ENCODE peak calls at places on chromosomes 7 and 10, in seven cellular contexts. I is mucosa of descending colon, P is BE2C, D is fibroblast of lung, V is psoas muscle, Y is esophagus muscularis mucosa, Z is AG04449. R is an unnamed sample.

GRCh38 chr7:6643915-6644625 is 7.0 kb downstream of the ZNF316 start:
- DNase-seq in D (no peak), P (no peak), V (no peak), Z (no peak), Y (no peak), I (no peak), R (no peak)

GRCh38 chr10:44398747-44399477 is 14.0 kb upstream of the CXCL12 start:
- DNase-seq in P (no peak), Z (no peak), D (no peak), V (no peak), I (no peak), Y (no peak), R (no peak)

GRCh38 chr10:103192089-103192450 is 1.0 kb downstream of the NT5C2 start:
- DNase-seq in D (no peak), Y (no peak), Z (no peak), V (no peak), I (no peak), P (no peak), R (peak; percentile 25)

GRCh38 chr7:100891555-100891954 is 2.0 kb upstream of the UFSP1 start:
- DNase-seq in D (peak; percentile 49), V (no peak), P (no peak), I (no peak), Y (no peak), Z (no peak), R (peak; percentile 44)

GRCh38 chr7:26993816-26994810 is 101.7 kb downstream of the HOXA1 start:
- DNase-seq in V (no peak), P (no peak), Z (no peak), D (peak; percentile 7), I (no peak), Y (no peak), R (peak; percentile 76)

GRCh38 chr10:104711167-104711765 is 70.2 kb downstream of the SORCS3 start:
- DNase-seq in P (no peak), Y (no peak), V (no peak), Z (no peak), D (peak; percentile 16), I (no peak), R (no peak)

GRCh38 chr10:61836888-61837747 is 64.4 kb upstream of the ARID5B start:
- DNase-seq in I (no peak), D (peak; percentile 95), Z (no peak), P (no peak), Y (no peak), V (no peak), R (peak; percentile 63)

GRCh38 chr10:62545667-62546066 is 171.5 kb downstream of the ZNF365 start:
- DNase-seq in V (no peak), Y (peak; percentile 90), Z (no peak), I (no peak), D (peak; percentile 80), P (no peak), R (peak; percentile 95)

GRCh38 chr10:110172155-110172554 is 35.2 kb upstream of the MXI1 start:
- DNase-seq in V (no peak), Y (no peak), P (no peak), Z (no peak), D (no peak), I (no peak), R (peak; percentile 8)

GRCh38 chr7:19015066-19015465 is 102.4 kb downstream of the TWIST1 start:
- DNase-seq in Z (no peak), D (peak; percentile 68), P (no peak), I (no peak), Y (no peak), V (no peak), R (no peak)

GRCh38 chr7:117673839-117674238 is 194.0 kb downstream of the CFTR start:
- DNase-seq in I (no peak), Y (no peak), V (no peak), P (no peak), D (peak; percentile 47), Z (no peak), R (peak; percentile 50)

GRCh38 chr10:22649390-22649841 is 65.0 kb downstream of the PIP4K2A start:
- DNase-seq in D (no peak), V (no peak), Y (no peak), P (no peak), Z (no peak), I (no peak), R (no peak)

GRCh38 chr7:135188298-135188984 is 17.9 kb upstream of the CYREN start:
- DNase-seq in P (no peak), D (no peak), Y (no peak), I (no peak), Z (no peak), V (no peak), R (peak; percentile 64)

GRCh38 chr7:91720255-91720937 is 160.1 kb downstream of the MTERF1 start:
- DNase-seq in D (peak; percentile 56), I (no peak), Y (no peak), P (no peak), V (no peak), Z (no peak), R (peak; percentile 80)

GRCh38 chr10:121583258-121583657 is 15.0 kb downstream of the FGFR2 start:
- DNase-seq in Z (no peak), P (no peak), Y (no peak), I (no peak), V (no peak), D (no peak), R (no peak)

GRCh38 chr7:36264123-36264916 is 111.3 kb downstream of the EEPD1 start:
- DNase-seq in D (no peak), Z (no peak), Y (no peak), P (no peak), I (no peak), V (no peak), R (peak; percentile 11)

GRCh38 chr7:12316925-12317324 is 86.7 kb downstream of the VWDE start:
- DNase-seq in P (no peak), Z (no peak), Y (no peak), D (peak; percentile 34), I (no peak), V (no peak), R (no peak)

GRCh38 chr7:112594397-112594796 is 113.6 kb downstream of the LSMEM1 start:
- DNase-seq in D (peak; percentile 64), Y (no peak), P (no peak), I (no peak), Z (peak; percentile 19), V (no peak), R (peak; percentile 78)

GRCh38 chr10:121594076-121594475 is 4.2 kb downstream of the FGFR2 start:
- DNase-seq in Y (no peak), V (no peak), D (no peak), P (no peak), Z (no peak), I (no peak), R (no peak)

GRCh38 chr7:148914208-148914777 is 30.2 kb upstream of the EZH2 start:
- DNase-seq in Y (no peak), D (peak; percentile 92), V (no peak), I (no peak), P (no peak), Z (no peak), R (peak; percentile 70)

GRCh38 chr7:114153700-114154099 is 234.9 kb upstream of the PPP1R3A start:
- DNase-seq in I (no peak), Z (no peak), D (no peak), P (no peak), V (no peak), Y (no peak), R (no peak)

GRCh38 chr7:129247087-129247486 is 22.3 kb downstream of the AHCYL2 start:
- DNase-seq in V (no peak), I (no peak), P (no peak), Z (no peak), D (no peak), Y (no peak), R (peak; percentile 6)

GRCh38 chr10:103682042-103682441 is 173.3 kb downstream of the SH3PXD2A start:
- DNase-seq in P (no peak), Y (no peak), D (no peak), I (no peak), V (no peak), Z (no peak), R (peak; percentile 81)

GRCh38 chr7:93435791-93436190 is 138.7 kb downstream of the CALCR start:
- DNase-seq in V (no peak), I (no peak), Y (no peak), Z (no peak), D (no peak), P (no peak), R (no peak)
- TF ChIP-seq CTCF in V (no peak), I (no peak), Y (no peak), Z (no peak), D (no peak), P (no peak), R (no peak)

GRCh38 chr7:30411897-30412296 is 66.7 kb downstream of the NOD1 start:
- DNase-seq in P (no peak), I (no peak), D (no peak), Z (no peak), Y (peak; percentile 78), V (no peak), R (no peak)

GRCh38 chr7:30413864-30414263 is 64.7 kb downstream of the NOD1 start:
- DNase-seq in Z (no peak), V (no peak), Y (peak; percentile 55), I (no peak), D (no peak), P (no peak), R (no peak)

GRCh38 chr7:30411173-30411572 is 67.4 kb downstream of the NOD1 start:
- DNase-seq in P (no peak), Z (no peak), I (no peak), V (no peak), Y (peak; percentile 62), D (no peak), R (no peak)

DNA sequence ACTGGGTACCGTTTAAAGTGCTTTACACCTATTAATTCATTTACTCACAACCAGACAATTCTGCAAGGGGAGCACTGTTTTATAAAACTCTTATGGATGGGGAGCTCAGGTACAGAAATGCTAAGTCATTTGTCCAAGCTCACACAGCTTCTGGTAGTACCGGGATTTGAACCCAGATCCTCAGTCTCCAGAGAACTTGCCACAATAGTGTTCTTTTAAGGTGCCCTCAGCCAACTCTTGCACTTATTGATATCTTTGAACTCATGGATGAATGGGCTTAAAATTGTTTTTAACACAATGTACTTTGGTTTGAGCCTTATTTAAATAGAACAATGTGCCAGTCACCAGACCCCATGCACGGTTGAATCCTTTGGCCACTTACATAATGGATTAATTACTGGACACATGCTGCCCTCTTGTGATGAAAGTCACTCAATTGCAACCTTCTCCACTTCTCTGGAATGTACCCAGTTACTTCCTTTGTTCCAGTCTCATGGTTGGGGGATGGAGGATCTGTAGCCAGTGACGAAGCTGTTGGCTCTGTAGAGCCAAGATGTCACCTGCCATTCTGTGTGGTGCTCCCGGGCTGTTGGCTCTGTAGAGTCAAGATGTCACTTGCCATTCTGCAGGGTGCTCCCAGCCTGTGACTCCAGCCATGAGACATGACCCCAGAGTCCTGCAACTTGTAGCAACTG is 65.6 kb downstream of the NOD1 start:
- DNase-seq in I (peak; percentile 55), Z (peak; percentile 50), P (peak; percentile 38), Y (peak; percentile 91), D (peak; percentile 78), V (no peak), R (peak; percentile 88)
- H3K4me3 ChIP-seq in I (no peak overlapping the region), Z (no peak overlapping the region), P (no peak overlapping the region), Y (no peak overlapping the region), D (no peak overlapping the region), V (no peak overlapping the region), R (no peak overlapping the region)

GRCh38 chr10:49160110-49160509 is 26.3 kb upstream of the FAM170B start:
- DNase-seq in Y (no peak), D (no peak), Z (no peak), V (no peak), I (no peak), P (no peak), R (no peak)
- TF ChIP-seq CTCF in Y (no peak), D (no peak), Z (no peak), V (no peak), I (no peak), P (no peak), R (no peak)

DNA sequence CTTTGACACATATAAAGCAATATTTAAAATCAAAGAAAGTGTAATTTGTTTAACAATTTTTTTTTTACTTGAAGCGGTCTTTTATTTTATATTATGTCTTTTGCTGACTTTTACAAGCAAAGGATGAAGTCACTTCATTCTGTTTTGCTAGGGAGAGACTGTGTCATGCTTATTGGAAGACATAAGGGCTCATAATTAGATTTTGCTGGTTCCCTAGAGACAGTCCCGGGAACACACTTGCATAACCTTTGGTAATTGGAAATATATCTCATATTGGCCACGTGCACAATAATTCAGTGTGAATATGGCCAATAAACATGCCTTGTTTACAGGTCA is 448 bp upstream of the NET1 start:
- DNase-seq in Y (no peak), V (no peak), P (peak; percentile 48), Z (no peak), I (no peak), D (no peak), R (peak; percentile 57)
- H3K4me3 ChIP-seq in Y (peak overlapping the region; percentile 74), V (peak overlapping the region; percentile 66), P (peak overlapping the region; percentile 90), Z (peak overlapping the region; percentile 79), I (no peak overlapping the region), D (peak overlapping the region; percentile 71), R (peak overlapping the region; percentile 72)

R was measured in fibroblast of mammary gland.